ENCODE peak calls at places on chromosomes 16 and 17, in ten cellular contexts. G is fibroblast of lung, S is psoas muscle, W is body of pancreas, F is A673, C is AG04450, O is brain microvascular endothelial cell, K is HL-60, P is cardiac muscle cell, X is astrocyte of the spinal cord. I is an unnamed sample.

GRCh38 chr16:49869731-49870130 is 13.8 kb upstream of the ZNF423 start:
- DNase-seq in S (no peak), F (no peak), G (no peak), K (no peak), C (no peak), O (no peak), W (no peak), X (no peak), P (no peak), I (no peak)

GRCh38 chr16:66091462-66091861 is 275.0 kb upstream of the CDH5 start:
- DNase-seq in X (no peak), O (no peak), F (no peak), S (no peak), C (no peak), K (no peak), W (no peak), G (peak), P (peak), I (peak)

GRCh38 chr16:48335961-48336360 is 49.3 kb downstream of the SIAH1 start:
- DNase-seq in X (peak), K (no peak), O (peak), C (peak), F (no peak), P (peak), G (peak), W (no peak), S (no peak), I (peak)

GRCh38 chr16:49754495-49755290 is 101.2 kb downstream of the ZNF423 start:
- DNase-seq in F (peak), G (peak), S (no peak), K (peak), P (peak), O (peak), X (peak), C (no peak), W (no peak), I (peak)

GRCh38 chr17:34562387-34562786 is 17.0 kb upstream of the TMEM132E start:
- DNase-seq in O (no peak), X (no peak), S (no peak), G (no peak), K (no peak), P (no peak), W (no peak), F (no peak), C (no peak), I (no peak)

GRCh38 chr17:77640916-77641605 is 317.4 kb upstream of the TNRC6C start:
- DNase-seq in S (no peak), F (no peak), W (no peak), K (no peak), G (no peak), X (no peak), C (no peak), P (no peak), O (no peak), I (no peak)

GRCh38 chr16:67183-67791 is 5.1 kb downstream of the RHBDF1 start:
- DNase-seq in F (no peak), X (no peak), G (no peak), P (no peak), O (no peak), S (peak), K (no peak), W (peak), C (no peak), I (no peak)

GRCh38 chr17:65553009-65553645 is 8.3 kb downstream of the AXIN2 start:
- DNase-seq in O (peak), X (peak), K (no peak), G (no peak), W (no peak), P (peak), S (no peak), C (peak), F (no peak), I (peak)

GRCh38 chr16:14560523-14560922 is 69.5 kb downstream of the PARN start:
- DNase-seq in F (no peak), O (no peak), K (no peak), X (no peak), C (no peak), S (no peak), G (no peak), W (no peak), P (peak), I (peak)

GRCh38 chr17:1584167-1584566 is 21.6 kb upstream of the PITPNA start:
- DNase-seq in O (no peak), G (no peak), X (no peak), F (no peak), C (no peak), W (no peak), K (no peak), S (no peak), P (no peak), I (no peak)

GRCh38 chr17:1029196-1029911 is 32.4 kb downstream of the TIMM22 start:
- DNase-seq in C (no peak), F (no peak), O (peak), P (peak), X (peak), K (no peak), S (no peak), G (peak), W (no peak), I (peak)

GRCh38 chr17:74875155-74875969 is 2.6 kb upstream of the FDXR start:
- DNase-seq in O (no peak), W (peak), X (no peak), G (no peak), F (no peak), P (no peak), K (no peak), C (no peak), S (no peak), I (no peak)

GRCh38 chr17:59221159-59221847 is 992 bp downstream of the GDPD1 start:
- DNase-seq in F (no peak), G (no peak), S (no peak), P (no peak), O (no peak), K (no peak), X (no peak), W (peak), C (no peak), I (no peak)

GRCh38 chr17:7405413-7405881 is 1.6 kb upstream of the TMEM256 start:
- DNase-seq in G (no peak), F (peak), O (no peak), C (no peak), K (no peak), X (no peak), W (no peak), S (no peak), P (no peak), I (no peak)

GRCh38 chr17:2593846-2594656 is 597 bp downstream of the PAFAH1B1 start:
- DNase-seq in X (peak), P (peak), F (peak), K (peak), O (peak), C (peak), S (peak), G (peak), W (peak), I (peak)

GRCh38 chr17:48293319-48294192 is 136.5 kb downstream of the SKAP1 start:
- DNase-seq in G (no peak), W (no peak), K (no peak), C (no peak), F (no peak), X (peak), P (no peak), S (no peak), O (no peak), I (no peak)
- TF ChIP-seq CTCF in G (no peak), W (no peak), K (no peak), C (no peak), F (peak), X (no peak), P (no peak), S (no peak), O (no peak), I (no peak)

GRCh38 chr17:68398731-68399637 is 58.3 kb downstream of the WIPI1 start:
- DNase-seq in K (peak), F (peak), C (peak), O (peak), X (peak), G (peak), W (peak), S (peak), P (peak), I (peak)
- H3K4me3 ChIP-seq in K (no peak), F (no peak), C (no peak), O (no peak), X (no peak), G (no peak), W (no peak), S (no peak), P (no peak), I (no peak)

DNA sequence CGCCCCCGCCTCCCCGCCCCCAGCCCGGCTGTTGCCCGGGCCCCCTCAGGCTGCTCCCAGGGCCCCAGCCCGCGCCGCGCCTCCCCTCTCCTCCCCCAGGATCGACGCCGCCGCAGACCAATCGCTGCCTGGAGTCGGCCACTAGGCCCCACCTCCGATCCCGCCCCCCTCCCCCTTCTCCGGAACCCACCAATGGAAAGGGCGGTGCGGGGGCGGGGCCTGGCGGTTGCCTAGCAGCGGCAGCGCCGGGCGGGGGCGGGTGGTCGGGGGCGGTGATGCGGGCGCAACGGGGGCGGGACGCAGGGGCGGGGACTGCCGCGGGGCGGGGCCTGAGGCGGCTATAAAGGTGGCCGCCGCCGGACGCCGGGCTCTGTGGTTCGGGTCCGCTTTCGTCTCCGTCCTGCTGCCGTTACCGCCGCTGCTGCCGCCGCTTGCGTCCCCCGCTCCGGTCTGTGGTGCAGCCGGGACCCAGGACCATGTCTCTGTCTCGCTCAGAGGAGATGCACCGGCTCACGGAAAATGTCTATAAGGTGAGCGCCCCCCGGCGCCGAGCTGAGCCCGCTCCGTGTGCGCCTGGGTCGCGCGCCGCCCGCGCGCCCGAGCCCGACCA is at the start of gene BAIAP2:
- DNase-seq in X (peak), K (peak), C (peak), S (peak), G (peak), P (peak), O (peak), W (peak), F (peak), I (peak)
- TF ChIP-seq CTCF in X (no peak), K (no peak), C (no peak), S (no peak), G (no peak), P (peak), O (peak), W (no peak), F (no peak), I (no peak)

GRCh38 chr17:41308251-41308917 is 725 bp downstream of the KRTAP16-1 start:
- DNase-seq in C (no peak), G (no peak), O (no peak), S (peak), K (peak), F (no peak), X (no peak), P (no peak), W (peak), I (no peak)
- H3K4me3 ChIP-seq in C (no peak), G (no peak), O (no peak), S (no peak), K (peak), F (no peak), X (no peak), P (no peak), W (no peak), I (no peak)

DNA sequence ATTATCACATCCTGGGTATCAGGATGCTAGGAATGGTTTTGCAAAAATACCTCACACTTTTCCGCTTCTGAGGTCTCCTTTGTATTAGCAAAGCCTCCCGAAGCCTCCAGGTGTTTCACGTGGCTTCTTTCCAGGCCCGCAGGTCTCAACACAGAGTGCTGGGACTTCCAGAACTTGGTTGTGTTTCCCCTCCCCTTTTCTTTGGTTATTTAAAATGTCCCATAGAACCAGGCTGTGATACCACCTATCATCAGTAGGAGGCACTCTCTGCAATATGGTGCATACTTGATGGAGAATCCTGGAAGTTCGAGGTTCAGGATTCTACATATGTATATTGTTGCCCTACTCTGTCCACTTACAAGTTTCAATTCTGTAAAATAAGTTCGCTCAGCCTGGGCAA is 28.8 kb downstream of the ATP2C2 start:
- DNase-seq in S (no peak), G (no peak), X (no peak), W (no peak), C (no peak), F (no peak), O (no peak), P (no peak), K (no peak), I (no peak)
- TF ChIP-seq CTCF in S (no peak), G (peak), X (peak), W (no peak), C (no peak), F (peak), O (peak), P (peak), K (no peak), I (peak)

GRCh38 chr16:8958344-8958808 is 5.3 kb downstream of the USP7 start:
- DNase-seq in G (peak), K (peak), P (peak), C (no peak), S (peak), X (peak), W (no peak), F (no peak), O (peak), I (peak)

GRCh38 chr16:8962393-8963009 is 1.2 kb downstream of the USP7 start:
- DNase-seq in O (no peak), P (no peak), W (no peak), G (no peak), C (no peak), K (no peak), F (peak), X (no peak), S (peak), I (no peak)

GRCh38 chr16:8961811-8962390 is 1.8 kb downstream of the USP7 start:
- DNase-seq in G (no peak), S (no peak), C (no peak), P (no peak), K (no peak), O (no peak), X (no peak), F (no peak), W (no peak), I (no peak)

GRCh38 chr16:8960788-8961109 is 3.0 kb downstream of the USP7 start:
- DNase-seq in K (no peak), G (no peak), F (no peak), C (no peak), O (no peak), P (no peak), S (no peak), X (no peak), W (no peak), I (no peak)

GRCh38 chr16:8959921-8960787 is 3.6 kb downstream of the USP7 start:
- DNase-seq in K (peak), O (no peak), S (no peak), X (no peak), G (peak), W (no peak), F (no peak), P (peak), C (no peak), I (peak)
- H3K4me3 ChIP-seq in K (peak), O (peak), S (peak), X (no peak), G (peak), W (no peak), F (peak), P (no peak), C (peak), I (no peak)